ENCODE peak calls at places on chromosomes 12 and 14, in seven cellular contexts. L, P, Y, N, Q, E and O are unnamed samples.
A peak's percentile ranks its signal among the peaks of the same experiment; 100 is the strongest.

GRCh38 chr12:100995201-100995600 is 200.6 kb downstream of the ANO4 start:
- DNase-seq in L (peak; percentile 37), P (no peak), Y (peak; percentile 23), N (no peak), Q (peak; percentile 23), E (no peak), O (no peak)

GRCh38 chr12:59039005-59039404 is 118.7 kb upstream of the LRIG3 start:
- DNase-seq in L (no peak), P (no peak), Y (no peak), N (no peak), Q (no peak), E (no peak), O (no peak)

GRCh38 chr12:2057041-2057792 is 4.4 kb downstream of the CACNA1C start:
- DNase-seq in L (peak; percentile 77), P (peak; percentile 78), Y (peak; percentile 50), N (peak; percentile 33), Q (peak; percentile 56), E (peak; percentile 68), O (no peak)

GRCh38 chr12:1966561-1967211 is 37.6 kb downstream of the DCP1B start:
- DNase-seq in L (no peak), P (no peak), Y (no peak), N (no peak), Q (no peak), E (no peak), O (no peak)

GRCh38 chr14:80003138-80003537 is 208.2 kb downstream of the DIO2 start:
- DNase-seq in L (no peak), P (no peak), Y (peak; percentile 89), N (no peak), Q (no peak), E (no peak), O (peak; percentile 2)

GRCh38 chr12:11500222-11500860 is 105.0 kb upstream of the PRB2 start:
- DNase-seq in L (peak; percentile 76), P (peak; percentile 24), Y (peak; percentile 40), N (peak; percentile 55), Q (peak; percentile 74), E (peak; percentile 72), O (no peak)

GRCh38 chr12:106897082-106897481 is 58.6 kb upstream of the TMEM263 start:
- DNase-seq in L (no peak), P (no peak), Y (peak; percentile 50), N (no peak), Q (peak; percentile 16), E (peak; percentile 44), O (no peak)

GRCh38 chr12:30514666-30515065 is 181.0 kb downstream of the IPO8 start:
- DNase-seq in L (no peak), P (no peak), Y (no peak), N (no peak), Q (no peak), E (no peak), O (no peak)

GRCh38 chr12:6570264-6570887 is 2.3 kb upstream of the NOP2 start:
- DNase-seq in L (peak; percentile 78), P (peak; percentile 69), Y (peak; percentile 41), N (no peak), Q (peak; percentile 22), E (peak; percentile 52), O (no peak)

GRCh38 chr14:67263499-67264149 is 22.4 kb downstream of the PALS1 start:
- DNase-seq in L (no peak), P (no peak), Y (no peak), N (no peak), Q (peak; percentile 78), E (peak; percentile 93), O (no peak)

GRCh38 chr14:61609885-61610284 is 85.4 kb upstream of the HIF1A start:
- DNase-seq in L (no peak), P (no peak), Y (no peak), N (no peak), Q (no peak), E (peak; percentile 83), O (no peak)

GRCh38 chr14:78448483-78449094 is 278.4 kb downstream of the NRXN3 start:
- DNase-seq in L (peak; percentile 60), P (peak; percentile 50), Y (peak; percentile 28), N (peak; percentile 13), Q (peak; percentile 5), E (peak; percentile 38), O (no peak)

DNA sequence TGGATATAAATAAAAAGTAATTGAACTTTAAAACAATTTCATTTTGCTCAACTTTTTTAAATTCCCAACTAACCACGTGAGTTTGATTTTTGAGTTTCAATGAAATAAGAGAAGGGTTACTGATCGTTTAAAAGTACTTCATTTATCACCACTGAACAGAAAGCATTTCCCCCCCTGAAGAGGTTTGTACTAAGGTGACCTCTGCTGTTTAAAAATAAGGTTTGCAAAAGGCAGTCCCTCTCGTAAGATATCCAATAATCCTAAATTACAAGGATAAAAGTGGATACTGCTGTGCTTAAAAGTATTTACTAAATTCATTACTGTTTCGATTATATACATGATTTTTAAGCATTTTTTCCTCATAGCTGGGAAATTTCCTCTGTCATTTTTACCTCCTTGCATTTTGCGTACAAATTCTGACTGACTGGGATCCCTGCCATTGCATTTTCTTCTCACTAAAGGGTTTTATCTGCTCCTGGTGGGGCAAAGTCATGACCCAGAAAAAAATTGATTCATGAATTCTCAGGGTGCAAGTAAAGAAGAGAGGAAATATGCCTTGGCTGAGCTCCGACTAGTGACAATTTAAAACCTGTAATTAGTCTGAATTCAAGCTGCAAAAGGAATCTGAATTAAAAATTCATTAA is 463.8 kb downstream of the PRKD1 start:
- DNase-seq in L (no peak), P (no peak), Y (peak; percentile 29), N (no peak), Q (peak; percentile 17), E (peak; percentile 50), O (no peak)
- TF ChIP-seq CTCF in L (no peak), P (no peak), Y (peak; percentile 52), N (no peak), Q (no peak), E (no peak), O (peak; percentile 30)

DNA sequence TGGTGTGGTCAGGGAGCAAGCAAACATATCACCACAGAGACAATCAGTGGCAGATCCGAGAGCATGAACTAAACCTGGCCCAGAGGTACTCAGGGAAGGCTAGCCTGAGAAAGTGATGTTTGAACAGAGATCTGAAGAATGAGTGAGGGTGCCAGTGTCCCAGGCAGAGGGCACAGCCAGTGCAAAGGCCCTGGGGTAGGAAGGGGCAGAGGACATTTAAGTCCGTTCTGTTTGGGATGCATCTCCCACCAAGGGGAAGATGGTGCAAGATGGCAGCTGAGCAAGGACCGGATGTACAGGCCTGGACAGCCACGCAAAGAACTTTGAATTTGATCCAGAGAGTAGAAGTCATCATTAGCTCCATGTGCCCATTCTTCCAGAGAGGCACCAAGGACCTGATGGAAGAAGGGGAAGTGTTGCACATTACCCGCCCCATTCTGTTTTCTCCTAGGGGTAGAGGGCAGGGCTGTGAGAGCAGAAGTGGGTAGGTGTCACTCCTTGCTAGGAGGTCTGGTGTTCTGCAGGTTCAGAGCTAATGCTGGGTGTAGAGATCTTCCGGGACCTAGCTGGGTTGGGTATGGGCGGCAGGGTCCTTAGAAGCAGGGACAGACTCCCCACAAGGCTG is 3.9 kb downstream of the DTX1 start:
- DNase-seq in L (no peak), P (peak; percentile 64), Y (no peak), N (no peak), Q (no peak), E (no peak), O (no peak)
- H3K4me3 ChIP-seq in L (no peak overlapping the region), P (peak overlapping the region; percentile 90), Y (no peak overlapping the region), N (no peak overlapping the region), Q (no peak overlapping the region), E (no peak overlapping the region), O (no peak overlapping the region)

GRCh38 chr12:26112703-26113147 is 12.1 kb downstream of the BHLHE41 start:
- DNase-seq in L (peak; percentile 46), P (no peak), Y (peak; percentile 95), N (no peak), Q (no peak), E (no peak), O (no peak)

GRCh38 chr12:26113194-26113654 is 11.6 kb downstream of the BHLHE41 start:
- DNase-seq in L (peak; percentile 54), P (no peak), Y (peak; percentile 46), N (no peak), Q (no peak), E (no peak), O (no peak)

GRCh38 chr12:26114720-26115406 is 10.0 kb downstream of the BHLHE41 start:
- DNase-seq in L (no peak), P (no peak), Y (no peak), N (no peak), Q (no peak), E (no peak), O (no peak)

GRCh38 chr12:26112232-26112631 is 12.6 kb downstream of the BHLHE41 start:
- DNase-seq in L (no peak), P (no peak), Y (no peak), N (no peak), Q (no peak), E (no peak), O (no peak)

DNA sequence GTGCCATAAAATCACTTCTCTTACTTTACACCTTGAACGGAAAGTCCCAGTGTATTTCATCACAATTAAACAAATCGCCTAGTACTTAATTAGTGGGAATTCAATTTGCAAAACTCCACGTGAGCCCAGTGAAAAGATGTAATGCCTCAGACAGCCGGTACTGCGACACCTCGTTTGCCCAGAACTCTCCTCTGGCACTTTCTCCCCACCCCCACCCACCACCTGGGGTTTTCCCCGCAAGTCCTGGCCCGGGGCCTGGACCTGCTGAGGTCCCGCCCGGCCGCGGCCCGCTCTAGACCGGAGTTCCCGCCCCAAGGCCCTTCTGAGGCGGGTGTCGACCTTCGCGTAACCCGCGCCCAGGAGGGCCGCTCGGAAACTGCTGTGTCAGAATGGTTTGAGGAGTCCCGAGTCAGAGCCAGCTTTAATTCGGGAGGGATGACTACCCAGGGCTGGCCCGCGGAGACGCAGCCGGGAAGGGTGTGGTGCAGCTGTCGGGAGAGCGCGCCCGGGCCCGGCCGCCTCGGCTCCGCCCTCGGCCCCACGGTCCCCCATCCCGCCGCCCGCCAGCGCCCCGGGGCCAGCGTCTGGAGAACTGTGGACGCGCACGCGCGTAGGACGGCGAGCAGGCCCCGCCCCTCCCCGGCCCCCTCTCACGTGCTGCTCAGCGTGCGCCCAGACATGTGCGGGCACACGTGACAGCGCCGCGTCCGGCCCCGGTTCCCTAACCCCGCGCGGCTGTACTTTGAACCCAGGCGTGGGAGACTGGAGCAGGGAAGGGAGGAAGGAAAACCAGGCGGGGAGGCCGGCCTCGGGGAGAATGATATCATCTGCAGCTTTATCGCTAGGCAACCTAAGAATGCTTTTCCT is 10.8 kb downstream of the BHLHE41 start:
- DNase-seq in L (peak; percentile 99), P (no peak), Y (peak; percentile 94), N (peak; percentile 93), Q (peak; percentile 90), E (peak; percentile 91), O (peak; percentile 57)
- TF ChIP-seq CTCF in L (peak; percentile 19), P (no peak), Y (no peak), N (no peak), Q (peak; percentile 7), E (peak; percentile 46), O (no peak)

GRCh38 chr14:96256420-96256819 is 410 bp downstream of the BDKRB1 start:
- DNase-seq in L (no peak), P (no peak), Y (no peak), N (no peak), Q (no peak), E (no peak), O (peak; percentile 74)

GRCh38 chr14:96257056-96257455 is 1.0 kb downstream of the BDKRB1 start:
- DNase-seq in L (no peak), P (no peak), Y (no peak), N (no peak), Q (no peak), E (no peak), O (no peak)

GRCh38 chr14:96260341-96260821 is 4.4 kb downstream of the BDKRB1 start:
- DNase-seq in L (no peak), P (no peak), Y (peak; percentile 59), N (no peak), Q (no peak), E (peak; percentile 79), O (peak; percentile 84)

GRCh38 chr14:96255501-96256366 is at the start of gene BDKRB1:
- DNase-seq in L (no peak), P (no peak), Y (peak; percentile 29), N (no peak), Q (peak; percentile 32), E (peak; percentile 91), O (peak; percentile 89)

GRCh38 chr14:96257900-96258299 is 1.9 kb downstream of the BDKRB1 start:
- DNase-seq in L (no peak), P (no peak), Y (no peak), N (no peak), Q (no peak), E (no peak), O (no peak)
- H3K4me3 ChIP-seq in L (no peak overlapping the region), P (no peak overlapping the region), Y (no peak overlapping the region), N (no peak overlapping the region), Q (no peak overlapping the region), E (no peak overlapping the region), O (peak overlapping the region; percentile 28)